ENCODE peak calls at places on chromosome 11, in six cellular contexts. H is AG10803, Y is psoas muscle, E is GM23248, M is GM06990, S is fibroblast of pulmonary artery. N is an unnamed sample.

GRCh38 chr11:92605667-92606066 is 363.8 kb upstream of the MTNR1B start:
- DNase-seq in H (no peak), Y (no peak), E (no peak), M (no peak), S (no peak), N (no peak)

GRCh38 chr11:86749861-86750401 is 50.4 kb upstream of the PRSS23 start:
- DNase-seq in H (peak; percentile 73), Y (no peak), E (peak; percentile 32), M (no peak), S (no peak), N (no peak)

GRCh38 chr11:69587454-69588081 is 53.4 kb upstream of the CCND1 start:
- DNase-seq in H (peak; percentile 85), Y (no peak), E (peak; percentile 93), M (no peak), S (peak; percentile 39), N (peak; percentile 70)

GRCh38 chr11:96155627-96156378 is 187.2 kb downstream of the MAML2 start:
- DNase-seq in H (peak; percentile 97), Y (peak; percentile 86), E (peak; percentile 98), M (peak; percentile 77), S (peak; percentile 98), N (peak; percentile 94)

GRCh38 chr11:32131321-32131720 is 40.4 kb downstream of the RCN1 start:
- DNase-seq in H (no peak), Y (no peak), E (peak; percentile 8), M (no peak), S (peak; percentile 33), N (peak; percentile 12)

GRCh38 chr11:2681408-2682145 is 18.2 kb downstream of the KCNQ1OT1 start:
- DNase-seq in H (no peak), Y (no peak), E (no peak), M (no peak), S (no peak), N (no peak)

GRCh38 chr11:70066136-70066520 is 12.0 kb upstream of the ANO1 start:
- DNase-seq in H (no peak), Y (no peak), E (no peak), M (no peak), S (no peak), N (no peak)

GRCh38 chr11:62445314-62445740 is 26.5 kb downstream of the SCGB1A1 start:
- DNase-seq in H (peak; percentile 86), Y (no peak), E (peak; percentile 69), M (no peak), S (peak; percentile 93), N (no peak)

GRCh38 chr11:75306529-75306928 is 44.9 kb downstream of the ARRB1 start:
- DNase-seq in H (no peak), Y (peak; percentile 45), E (no peak), M (no peak), S (no peak), N (no peak)

GRCh38 chr11:6531267-6531752 is 34.2 kb downstream of the DNHD1 start:
- DNase-seq in H (peak; percentile 48), Y (no peak), E (peak; percentile 68), M (no peak), S (peak; percentile 70), N (peak; percentile 51)

GRCh38 chr11:68845351-68846002 is 3.8 kb upstream of the CPT1A start:
- DNase-seq in H (no peak), Y (peak; percentile 76), E (no peak), M (no peak), S (no peak), N (no peak)

GRCh38 chr11:77325159-77325558 is 23.7 kb upstream of the GDPD4 start:
- DNase-seq in H (no peak), Y (no peak), E (no peak), M (no peak), S (no peak), N (no peak)

GRCh38 chr11:3855808-3856491 is 486 bp downstream of the STIM1 start:
- DNase-seq in H (peak; percentile 23), Y (peak; percentile 87), E (peak; percentile 61), M (peak; percentile 64), S (no peak), N (no peak)

GRCh38 chr11:80280737-80281136 is 839.9 kb upstream of the TENM4 start:
- DNase-seq in H (no peak), Y (peak; percentile 49), E (no peak), M (no peak), S (no peak), N (no peak)

GRCh38 chr11:74055938-74056337 is 47.1 kb upstream of the UCP3 start:
- DNase-seq in H (peak; percentile 34), Y (no peak), E (peak; percentile 80), M (no peak), S (peak; percentile 34), N (peak; percentile 83)

GRCh38 chr11:78216571-78217287 is 28.0 kb downstream of the USP35 start:
- DNase-seq in H (no peak), Y (no peak), E (peak; percentile 24), M (no peak), S (no peak), N (peak; percentile 51)

GRCh38 chr11:28797536-28797935 is 689.3 kb downstream of the METTL15 start:
- DNase-seq in H (no peak), Y (no peak), E (no peak), M (no peak), S (no peak), N (no peak)

GRCh38 chr11:20068691-20069090 is 91.6 kb downstream of the DBX1 start:
- DNase-seq in H (no peak), Y (no peak), E (no peak), M (no peak), S (no peak), N (no peak)

GRCh38 chr11:45473491-45473890 is 187.3 kb upstream of the SYT13 start:
- DNase-seq in H (no peak), Y (no peak), E (no peak), M (no peak), S (no peak), N (no peak)

GRCh38 chr11:29005401-29005980 is 897.3 kb downstream of the METTL15 start:
- DNase-seq in H (no peak), Y (no peak), E (no peak), M (no peak), S (no peak), N (no peak)

GRCh38 chr11:100545970-100546369 is 141.1 kb upstream of the ARHGAP42 start:
- DNase-seq in H (no peak), Y (no peak), E (no peak), M (no peak), S (no peak), N (no peak)

GRCh38 chr11:72812968-72813739 is 1.1 kb upstream of the ATG16L2 start:
- DNase-seq in H (peak; percentile 63), Y (peak; percentile 81), E (peak; percentile 93), M (peak; percentile 69), S (peak; percentile 61), N (peak; percentile 72)

GRCh38 chr11:71131861-71132260 is 120.5 kb downstream of the SHANK2 start:
- DNase-seq in H (no peak), Y (no peak), E (no peak), M (no peak), S (no peak), N (no peak)

GRCh38 chr11:87366766-87367405 is 329.2 kb downstream of the TMEM135 start:
- DNase-seq in H (no peak), Y (no peak), E (peak; percentile 38), M (no peak), S (no peak), N (peak; percentile 54)

GRCh38 chr11:122746050-122746478 is 90.5 kb downstream of the UBASH3B start:
- DNase-seq in H (no peak), Y (no peak), E (no peak), M (peak; percentile 62), S (no peak), N (no peak)

DNA sequence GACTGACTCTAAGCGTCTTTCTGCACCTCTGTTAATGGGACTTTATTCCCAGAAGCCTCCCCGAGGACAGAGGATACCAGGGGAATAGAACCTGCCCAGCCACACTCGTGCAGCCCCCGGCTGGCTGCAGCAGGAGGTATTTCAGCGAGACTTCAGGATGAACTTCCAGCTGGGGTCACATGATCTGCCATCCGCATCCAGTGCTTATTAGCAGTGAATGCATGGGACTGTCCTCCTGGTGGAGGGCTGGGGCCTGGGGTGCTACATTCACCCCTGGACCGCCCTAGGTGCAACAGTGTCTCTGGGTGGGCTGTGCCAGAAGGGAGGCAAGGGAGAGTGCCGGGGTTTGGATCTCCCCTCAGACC is 1.6 kb downstream of the DUSP8 start:
- DNase-seq in H (no peak), Y (no peak), E (no peak), M (no peak), S (no peak), N (no peak)
- H3K4me3 ChIP-seq in H (no peak overlapping the region), Y (peak overlapping the region; percentile 73), E (no peak overlapping the region), M (no peak overlapping the region), S (no peak overlapping the region), N (no peak overlapping the region)

DNA sequence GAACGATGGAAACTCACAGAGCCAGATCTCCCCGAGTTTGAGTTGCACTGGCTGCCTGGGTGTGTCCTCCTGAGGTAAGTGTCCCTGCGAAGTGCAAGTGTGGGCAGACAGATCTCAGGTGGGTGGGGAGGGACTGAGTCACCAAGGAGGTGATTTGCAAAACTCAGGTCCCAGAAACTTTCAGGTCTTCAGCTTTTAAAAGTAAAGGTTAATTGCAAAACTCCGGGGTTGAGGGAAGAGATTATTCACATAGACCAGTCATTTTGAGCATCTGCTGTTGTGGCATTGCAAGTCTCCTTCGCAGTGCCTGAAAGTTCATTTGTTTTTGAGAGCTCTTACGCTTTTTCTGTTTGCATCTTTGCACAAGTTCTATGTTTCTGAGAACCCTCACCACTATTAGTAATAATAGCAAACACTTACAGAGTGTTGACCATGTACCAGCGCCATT is 7.1 kb downstream of the CD44 start:
- DNase-seq in H (no peak), Y (no peak), E (peak; percentile 40), M (no peak), S (no peak), N (peak; percentile 93)
- H3K4me3 ChIP-seq in H (no peak overlapping the region), Y (no peak overlapping the region), E (no peak overlapping the region), M (peak overlapping the region; percentile 84), S (no peak overlapping the region), N (no peak overlapping the region)

GRCh38 chr11:121522043-121522941 is 69.5 kb upstream of the SORL1-AS1 start:
- DNase-seq in H (no peak), Y (no peak), E (no peak), M (no peak), S (no peak), N (peak; percentile 53)

GRCh38 chr11:121517996-121518395 is 65.2 kb upstream of the SORL1-AS1 start:
- DNase-seq in H (no peak), Y (no peak), E (no peak), M (no peak), S (no peak), N (no peak)

GRCh38 chr11:121523581-121524232 is 70.9 kb upstream of the SORL1-AS1 start:
- DNase-seq in H (no peak), Y (no peak), E (no peak), M (no peak), S (no peak), N (no peak)

GRCh38 chr11:121521145-121522042 is 68.6 kb upstream of the SORL1-AS1 start:
- DNase-seq in H (no peak), Y (no peak), E (peak; percentile 35), M (no peak), S (no peak), N (peak; percentile 81)

GRCh38 chr11:121520243-121521144 is 67.7 kb upstream of the SORL1-AS1 start:
- DNase-seq in H (peak; percentile 91), Y (no peak), E (peak; percentile 84), M (no peak), S (peak; percentile 83), N (peak; percentile 85)
- H3K4me3 ChIP-seq in H (no peak overlapping the region), Y (no peak overlapping the region), E (no peak overlapping the region), M (no peak overlapping the region), S (no peak overlapping the region), N (no peak overlapping the region)

DNA sequence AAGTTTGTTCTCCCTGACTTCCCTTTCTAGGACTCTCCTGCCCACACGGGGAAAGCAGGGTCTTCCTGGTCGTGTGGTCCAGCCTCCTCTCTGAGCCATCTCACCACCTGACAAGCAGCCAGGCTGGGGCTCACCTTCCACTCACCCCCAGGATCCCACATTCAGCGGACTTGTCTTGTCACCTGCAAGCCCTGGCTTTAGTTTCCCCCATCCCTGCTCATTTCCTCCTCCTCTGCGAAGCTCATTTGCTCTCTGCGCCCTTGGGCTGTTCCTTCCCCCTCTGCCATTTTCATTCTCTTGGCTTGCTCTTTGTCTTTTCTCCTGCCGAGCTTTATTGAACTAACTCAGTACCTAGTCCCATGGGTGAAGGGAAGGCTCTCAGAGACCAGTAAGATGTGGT is 1.9 kb downstream of the ST14 start:
- DNase-seq in H (no peak), Y (no peak), E (no peak), M (no peak), S (no peak), N (no peak)
- H3K4me3 ChIP-seq in H (no peak overlapping the region), Y (no peak overlapping the region), E (no peak overlapping the region), M (no peak overlapping the region), S (no peak overlapping the region), N (peak overlapping the region; percentile 68)

N was measured in bronchial epithelial cell.